ENCODE peak calls at places on chromosomes 16 and 17, in eight cellular contexts. One of them, this sample, is unnamed. For H3K9me3 and H3K4me1, the result is how much of the 10 kb centered on the place peaks cover.

GRCh38 chr17:59848778-59849177 is 44.0 kb downstream of the TUBD1 start:
- DNase-seq in heart left ventricle: peak
- DNase-seq in PC-3: peak
- DNase-seq in tibial artery: peak
- DNase-seq in A673: no peak
- DNase-seq in right atrium auricular region: peak
- DNase-seq in mucosa of descending colon: peak
- DNase-seq in heart right ventricle: no peak
- DNase-seq in this sample: peak

GRCh38 chr16:20792216-20792615 is 14.1 kb downstream of the ERI2 start:
- DNase-seq in heart left ventricle: no peak
- DNase-seq in PC-3: no peak
- DNase-seq in tibial artery: no peak
- DNase-seq in A673: no peak
- DNase-seq in right atrium auricular region: no peak
- DNase-seq in mucosa of descending colon: no peak
- DNase-seq in heart right ventricle: no peak
- DNase-seq in this sample: no peak

GRCh38 chr16:3073448-3073847 is 8.0 kb downstream of the IL32 start:
- DNase-seq in heart left ventricle: no peak
- DNase-seq in PC-3: no peak
- DNase-seq in tibial artery: no peak
- DNase-seq in A673: no peak
- DNase-seq in right atrium auricular region: no peak
- DNase-seq in mucosa of descending colon: peak
- DNase-seq in heart right ventricle: no peak
- DNase-seq in this sample: no peak

GRCh38 chr17:51228177-51228576 is 31.7 kb downstream of the MBTD1 start:
- DNase-seq in heart left ventricle: no peak
- DNase-seq in PC-3: no peak
- DNase-seq in tibial artery: no peak
- DNase-seq in A673: no peak
- DNase-seq in right atrium auricular region: no peak
- DNase-seq in mucosa of descending colon: no peak
- DNase-seq in heart right ventricle: no peak
- DNase-seq in this sample: no peak

GRCh38 chr17:17866425-17866824 is 29.6 kb upstream of the SREBF1 start:
- DNase-seq in heart left ventricle: no peak
- DNase-seq in PC-3: no peak
- DNase-seq in tibial artery: no peak
- DNase-seq in A673: no peak
- DNase-seq in right atrium auricular region: no peak
- DNase-seq in mucosa of descending colon: no peak
- DNase-seq in heart right ventricle: no peak
- DNase-seq in this sample: no peak

GRCh38 chr17:2067559-2067958 is 12.7 kb downstream of the HIC1 start:
- DNase-seq in heart left ventricle: peak
- DNase-seq in PC-3: no peak
- DNase-seq in tibial artery: no peak
- DNase-seq in A673: no peak
- DNase-seq in right atrium auricular region: no peak
- DNase-seq in mucosa of descending colon: no peak
- DNase-seq in heart right ventricle: no peak
- DNase-seq in this sample: peak

GRCh38 chr17:65557349-65558310 is 3.8 kb downstream of the AXIN2 start:
- DNase-seq in heart left ventricle: no peak
- DNase-seq in PC-3: no peak
- DNase-seq in tibial artery: no peak
- DNase-seq in A673: no peak
- DNase-seq in right atrium auricular region: no peak
- DNase-seq in mucosa of descending colon: no peak
- DNase-seq in heart right ventricle: no peak
- DNase-seq in this sample: no peak

GRCh38 chr17:17132746-17133145 is 73.4 kb downstream of the PLD6 start:
- DNase-seq in heart left ventricle: no peak
- DNase-seq in PC-3: no peak
- DNase-seq in tibial artery: no peak
- DNase-seq in A673: peak
- DNase-seq in right atrium auricular region: no peak
- DNase-seq in mucosa of descending colon: peak
- DNase-seq in heart right ventricle: no peak
- DNase-seq in this sample: peak

GRCh38 chr17:66373944-66374817 is 71.8 kb downstream of the PRKCA start:
- DNase-seq in heart left ventricle: peak
- DNase-seq in PC-3: no peak
- DNase-seq in tibial artery: no peak
- DNase-seq in A673: peak
- DNase-seq in right atrium auricular region: no peak
- DNase-seq in mucosa of descending colon: peak
- DNase-seq in heart right ventricle: peak
- DNase-seq in this sample: no peak

GRCh38 chr16:14036869-14037268 is 34.2 kb upstream of the MRTFB start:
- DNase-seq in heart left ventricle: no peak
- DNase-seq in PC-3: no peak
- DNase-seq in tibial artery: no peak
- DNase-seq in A673: no peak
- DNase-seq in right atrium auricular region: no peak
- DNase-seq in mucosa of descending colon: no peak
- DNase-seq in heart right ventricle: no peak
- DNase-seq in this sample: no peak

GRCh38 chr16:31436221-31437045 is 6.2 kb downstream of the ZNF843 start:
- DNase-seq in heart left ventricle: no peak
- DNase-seq in PC-3: no peak
- DNase-seq in tibial artery: peak
- DNase-seq in A673: no peak
- DNase-seq in right atrium auricular region: no peak
- DNase-seq in mucosa of descending colon: peak
- DNase-seq in heart right ventricle: no peak
- DNase-seq in this sample: peak

GRCh38 chr17:32568673-32569072 is 81.9 kb downstream of the CDK5R1 start:
- DNase-seq in heart left ventricle: no peak
- DNase-seq in PC-3: no peak
- DNase-seq in tibial artery: no peak
- DNase-seq in A673: no peak
- DNase-seq in right atrium auricular region: no peak
- DNase-seq in mucosa of descending colon: no peak
- DNase-seq in heart right ventricle: no peak
- DNase-seq in this sample: no peak

GRCh38 chr16:19410435-19411153 is 7.1 kb upstream of the TMC5 start:
- DNase-seq in heart left ventricle: peak
- DNase-seq in PC-3: peak
- DNase-seq in tibial artery: no peak
- DNase-seq in A673: peak
- DNase-seq in right atrium auricular region: no peak
- DNase-seq in mucosa of descending colon: peak
- DNase-seq in heart right ventricle: no peak
- DNase-seq in this sample: no peak

GRCh38 chr16:85824161-85825135 is 25.0 kb downstream of the COX4I1 start:
- DNase-seq in heart left ventricle: no peak
- DNase-seq in PC-3: no peak
- DNase-seq in tibial artery: no peak
- DNase-seq in A673: no peak
- DNase-seq in right atrium auricular region: no peak
- DNase-seq in mucosa of descending colon: peak
- DNase-seq in heart right ventricle: no peak
- DNase-seq in this sample: no peak

GRCh38 chr17:9729034-9729650 is 62.2 kb downstream of the DHRS7C start:
- DNase-seq in heart left ventricle: no peak
- DNase-seq in PC-3: peak
- DNase-seq in tibial artery: no peak
- DNase-seq in A673: peak
- DNase-seq in right atrium auricular region: no peak
- DNase-seq in mucosa of descending colon: no peak
- DNase-seq in heart right ventricle: no peak
- DNase-seq in this sample: no peak

GRCh38 chr17:40903129-40903847 is 18.2 kb upstream of the KRT20 start:
- DNase-seq in heart left ventricle: no peak
- DNase-seq in PC-3: peak
- DNase-seq in tibial artery: no peak
- DNase-seq in A673: peak
- DNase-seq in right atrium auricular region: no peak
- DNase-seq in mucosa of descending colon: peak
- DNase-seq in heart right ventricle: no peak
- DNase-seq in this sample: no peak

GRCh38 chr17:40906613-40907012 is 21.6 kb upstream of the KRT20 start:
- DNase-seq in heart left ventricle: no peak
- DNase-seq in PC-3: no peak
- DNase-seq in tibial artery: no peak
- DNase-seq in A673: no peak
- DNase-seq in right atrium auricular region: no peak
- DNase-seq in mucosa of descending colon: no peak
- DNase-seq in heart right ventricle: no peak
- DNase-seq in this sample: no peak

GRCh38 chr17:40901981-40902862 is 17.2 kb upstream of the KRT20 start:
- DNase-seq in heart left ventricle: no peak
- DNase-seq in PC-3: peak
- DNase-seq in tibial artery: no peak
- DNase-seq in A673: no peak
- DNase-seq in right atrium auricular region: no peak
- DNase-seq in mucosa of descending colon: no peak
- DNase-seq in heart right ventricle: no peak
- DNase-seq in this sample: no peak

GRCh38 chr17:40909351-40909750 is 24.3 kb upstream of the KRT20 start:
- DNase-seq in heart left ventricle: peak
- DNase-seq in PC-3: peak
- DNase-seq in tibial artery: peak
- DNase-seq in A673: peak
- DNase-seq in right atrium auricular region: peak
- DNase-seq in mucosa of descending colon: peak
- DNase-seq in heart right ventricle: peak
- DNase-seq in this sample: peak

GRCh38 chr17:40905370-40905769 is 20.3 kb upstream of the KRT20 start:
- DNase-seq in heart left ventricle: no peak
- DNase-seq in PC-3: no peak
- DNase-seq in tibial artery: no peak
- DNase-seq in A673: no peak
- DNase-seq in right atrium auricular region: no peak
- DNase-seq in mucosa of descending colon: no peak
- DNase-seq in heart right ventricle: no peak
- DNase-seq in this sample: no peak
- H3K9me3 ChIP-seq in heart left ventricle: under half
- H3K9me3 ChIP-seq in PC-3: under half
- H3K9me3 ChIP-seq in tibial artery: under half
- H3K9me3 ChIP-seq in A673: under half
- H3K9me3 ChIP-seq in right atrium auricular region: under half
- H3K9me3 ChIP-seq in mucosa of descending colon: under half
- H3K9me3 ChIP-seq in heart right ventricle: under half
- H3K9me3 ChIP-seq in this sample: under half

GRCh38 chr16:9837481-9837880 is 344.7 kb downstream of the GRIN2A start:
- DNase-seq in heart left ventricle: no peak
- DNase-seq in PC-3: no peak
- DNase-seq in tibial artery: no peak
- DNase-seq in A673: no peak
- DNase-seq in right atrium auricular region: no peak
- DNase-seq in mucosa of descending colon: no peak
- DNase-seq in heart right ventricle: no peak
- DNase-seq in this sample: no peak

GRCh38 chr16:9836118-9836736 is 346.0 kb downstream of the GRIN2A start:
- DNase-seq in heart left ventricle: no peak
- DNase-seq in PC-3: peak
- DNase-seq in tibial artery: no peak
- DNase-seq in A673: peak
- DNase-seq in right atrium auricular region: no peak
- DNase-seq in mucosa of descending colon: no peak
- DNase-seq in heart right ventricle: peak
- DNase-seq in this sample: no peak

GRCh38 chr16:9843424-9844013 is 338.7 kb downstream of the GRIN2A start:
- DNase-seq in heart left ventricle: no peak
- DNase-seq in PC-3: no peak
- DNase-seq in tibial artery: no peak
- DNase-seq in A673: no peak
- DNase-seq in right atrium auricular region: no peak
- DNase-seq in mucosa of descending colon: no peak
- DNase-seq in heart right ventricle: no peak
- DNase-seq in this sample: no peak

GRCh38 chr16:9844361-9844760 is 337.9 kb downstream of the GRIN2A start:
- DNase-seq in heart left ventricle: no peak
- DNase-seq in PC-3: peak
- DNase-seq in tibial artery: no peak
- DNase-seq in A673: no peak
- DNase-seq in right atrium auricular region: no peak
- DNase-seq in mucosa of descending colon: no peak
- DNase-seq in heart right ventricle: no peak
- DNase-seq in this sample: no peak

DNA sequence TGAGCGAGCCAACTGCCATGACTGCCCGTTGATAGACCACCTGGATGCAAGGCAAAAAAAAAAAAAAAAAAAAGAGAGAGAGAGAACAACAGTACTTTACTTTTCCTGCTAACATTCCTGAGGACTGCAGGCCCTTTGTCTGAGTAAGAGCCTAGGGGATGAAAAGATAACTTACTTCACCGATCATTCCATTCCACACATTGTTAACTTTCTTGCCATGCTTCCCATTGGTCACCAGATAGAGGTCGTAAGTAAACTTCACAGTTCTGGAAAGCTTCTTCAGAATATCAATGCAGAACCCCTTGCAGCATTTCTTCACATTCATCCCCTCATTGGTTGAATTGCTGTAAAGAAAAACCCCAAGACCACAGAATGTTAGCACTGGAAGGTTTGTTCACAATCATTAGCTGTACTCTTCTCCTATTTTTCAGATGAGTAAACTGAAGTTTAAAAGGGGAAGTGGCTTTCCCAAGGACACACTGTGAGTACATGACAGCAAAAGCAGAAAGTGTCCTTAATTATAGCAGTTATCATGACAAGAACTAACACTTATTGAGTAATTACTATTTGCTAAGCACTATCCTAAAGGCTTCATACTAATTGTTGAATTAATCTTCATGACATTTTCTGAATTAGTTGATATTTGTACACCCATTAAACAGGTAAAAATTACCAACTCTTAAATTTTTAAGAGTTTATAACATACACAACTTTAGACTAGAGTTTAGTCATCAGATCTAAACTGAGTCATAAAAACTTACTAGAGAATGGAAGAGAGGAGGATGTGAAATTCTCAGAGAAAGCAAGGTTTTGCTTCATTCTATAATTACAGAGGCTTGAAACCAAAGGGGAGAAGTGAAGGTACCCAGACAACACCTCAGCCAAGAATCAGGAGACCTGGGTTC is 341.2 kb downstream of the GRIN2A start:
- DNase-seq in heart left ventricle: no peak
- DNase-seq in PC-3: no peak
- DNase-seq in tibial artery: no peak
- DNase-seq in A673: no peak
- DNase-seq in right atrium auricular region: no peak
- DNase-seq in mucosa of descending colon: no peak
- DNase-seq in heart right ventricle: no peak
- DNase-seq in this sample: no peak
- H3K4me3 ChIP-seq in heart left ventricle: no peak
- H3K4me3 ChIP-seq in PC-3: no peak
- H3K4me3 ChIP-seq in tibial artery: no peak
- H3K4me3 ChIP-seq in A673: no peak
- H3K4me3 ChIP-seq in right atrium auricular region: no peak
- H3K4me3 ChIP-seq in mucosa of descending colon: no peak
- H3K4me3 ChIP-seq in heart right ventricle: no peak
- H3K4me3 ChIP-seq in this sample: no peak

GRCh38 chr17:7014995-7015586 is 2.7 kb downstream of the RNASEK start:
- DNase-seq in heart left ventricle: no peak
- DNase-seq in PC-3: no peak
- DNase-seq in tibial artery: peak
- DNase-seq in A673: peak
- DNase-seq in right atrium auricular region: no peak
- DNase-seq in mucosa of descending colon: no peak
- DNase-seq in heart right ventricle: no peak
- DNase-seq in this sample: no peak
- H3K4me1 ChIP-seq in heart left ventricle: half or more
- H3K4me1 ChIP-seq in PC-3: under half
- H3K4me1 ChIP-seq in tibial artery: under half
- H3K4me1 ChIP-seq in A673: under half
- H3K4me1 ChIP-seq in right atrium auricular region: under half
- H3K4me1 ChIP-seq in mucosa of descending colon: under half
- H3K4me1 ChIP-seq in heart right ventricle: half or more
- H3K4me1 ChIP-seq in this sample: under half

GRCh38 chr16:78987676-78988075 is 612.9 kb downstream of the MAF start:
- DNase-seq in heart left ventricle: no peak
- DNase-seq in PC-3: no peak
- DNase-seq in tibial artery: no peak
- DNase-seq in A673: no peak
- DNase-seq in right atrium auricular region: no peak
- DNase-seq in mucosa of descending colon: no peak
- DNase-seq in heart right ventricle: no peak
- DNase-seq in this sample: no peak
- H3K9me3 ChIP-seq in heart left ventricle: under half
- H3K9me3 ChIP-seq in PC-3: under half
- H3K9me3 ChIP-seq in tibial artery: under half
- H3K9me3 ChIP-seq in A673: under half
- H3K9me3 ChIP-seq in right atrium auricular region: under half
- H3K9me3 ChIP-seq in mucosa of descending colon: under half
- H3K9me3 ChIP-seq in heart right ventricle: under half
- H3K9me3 ChIP-seq in this sample: under half

This sample was measured in psoas muscle.